ENCODE peak calls at places on chromosome 10, in six cellular contexts. C is H9, Z is IMR-90, F is neuronal stem cell, B is H1, J is trophoblast cell. G is an unnamed sample. For H3K27me3, the result is how much of the 10 kb centered on the place peaks cover.

GRCh38 chr10:126670056-126670743 is at the start of gene C10orf90:
- DNase-seq in J (no peak), F (no peak), Z (no peak), B (no peak), C (no peak), G (no peak)

GRCh38 chr10:29417324-29417723 is 128.5 kb downstream of the LYZL1 start:
- DNase-seq in J (no peak), Z (no peak), C (no peak), F (no peak), B (no peak), G (no peak)

GRCh38 chr10:44993922-44994751 is 6.6 kb upstream of the ZNF22 start:
- DNase-seq in B (no peak), C (no peak), F (no peak), J (peak), Z (peak), G (peak)

GRCh38 chr10:10903620-10904019 is 114.1 kb upstream of the CELF2 start:
- DNase-seq in Z (no peak), C (no peak), J (no peak), B (no peak), F (no peak), G (no peak)

GRCh38 chr10:121245799-121246198 is 352.4 kb downstream of the FGFR2 start:
- DNase-seq in C (no peak), F (no peak), Z (no peak), J (peak), B (no peak), G (no peak)

GRCh38 chr10:110648743-110649651 is 4.9 kb downstream of the RBM20 start:
- DNase-seq in C (no peak), J (no peak), F (no peak), B (no peak), Z (peak), G (peak)

GRCh38 chr10:14543048-14543903 is 212.6 kb upstream of the FRMD4A start:
- DNase-seq in F (no peak), Z (no peak), B (no peak), J (no peak), C (no peak), G (no peak)

GRCh38 chr10:21293518-21294356 is 231.7 kb downstream of the SKIDA1 start:
- DNase-seq in B (no peak), Z (no peak), F (peak), J (no peak), C (no peak), G (no peak)

GRCh38 chr10:132890301-132890700 is 52.1 kb downstream of the CFAP46 start:
- DNase-seq in J (no peak), B (no peak), Z (no peak), F (no peak), C (no peak), G (no peak)

GRCh38 chr10:52900564-52900963 is 128.0 kb upstream of the MBL2 start:
- DNase-seq in B (no peak), C (no peak), J (no peak), Z (no peak), F (no peak), G (no peak)

GRCh38 chr10:46328853-46329689 is 42.3 kb downstream of the ANTXRL start:
- DNase-seq in J (no peak), Z (no peak), B (no peak), C (peak), F (no peak), G (no peak)

GRCh38 chr10:103676058-103676785 is 179.2 kb downstream of the SH3PXD2A start:
- DNase-seq in C (no peak), F (no peak), B (no peak), Z (peak), J (peak), G (no peak)

GRCh38 chr10:25068152-25069058 is 52.0 kb downstream of the THNSL1 start:
- DNase-seq in B (peak), Z (peak), J (peak), C (peak), F (no peak), G (peak)

GRCh38 chr10:124703778-124704427 is 40.3 kb downstream of the FAM53B start:
- DNase-seq in C (no peak), Z (no peak), F (no peak), B (no peak), J (no peak), G (peak)

GRCh38 chr10:10758306-10758705 is 259.4 kb upstream of the CELF2 start:
- DNase-seq in F (no peak), J (no peak), B (no peak), Z (no peak), C (no peak), G (no peak)

GRCh38 chr10:31460242-31460641 is 141.2 kb downstream of the ZEB1 start:
- DNase-seq in J (no peak), B (no peak), F (no peak), C (no peak), Z (no peak), G (no peak)

GRCh38 chr10:132836832-132837540 is 51.0 kb upstream of the NKX6-2 start:
- DNase-seq in J (peak), C (peak), F (peak), Z (peak), B (peak), G (no peak)

GRCh38 chr10:131641231-131641630 is 259.6 kb upstream of the PPP2R2D start:
- DNase-seq in Z (no peak), J (no peak), F (no peak), B (no peak), C (no peak), G (no peak)

GRCh38 chr10:5645375-5645774 is 21.0 kb downstream of the ASB13 start:
- DNase-seq in B (no peak), Z (no peak), C (no peak), F (no peak), J (no peak), G (no peak)

GRCh38 chr10:36172054-36172531 is 530.0 kb upstream of the FZD8 start:
- DNase-seq in Z (peak), J (no peak), B (no peak), C (no peak), F (no peak), G (peak)

GRCh38 chr10:131068760-131069159 is 242.8 kb downstream of the TCERG1L start:
- DNase-seq in B (no peak), C (no peak), Z (no peak), F (no peak), J (no peak), G (no peak)

GRCh38 chr10:78895469-78895868 is 173.3 kb upstream of the ZMIZ1 start:
- DNase-seq in C (peak), Z (no peak), B (no peak), F (no peak), J (no peak), G (no peak)

GRCh38 chr10:101121661-101122045 is 9.4 kb upstream of the TLX1 start:
- DNase-seq in Z (no peak), C (peak), F (no peak), B (no peak), J (no peak), G (no peak)
- H4K91ac ChIP-seq in Z (no peak), C (no peak), F (no peak), B (no peak), J (no peak), G (no peak)

DNA sequence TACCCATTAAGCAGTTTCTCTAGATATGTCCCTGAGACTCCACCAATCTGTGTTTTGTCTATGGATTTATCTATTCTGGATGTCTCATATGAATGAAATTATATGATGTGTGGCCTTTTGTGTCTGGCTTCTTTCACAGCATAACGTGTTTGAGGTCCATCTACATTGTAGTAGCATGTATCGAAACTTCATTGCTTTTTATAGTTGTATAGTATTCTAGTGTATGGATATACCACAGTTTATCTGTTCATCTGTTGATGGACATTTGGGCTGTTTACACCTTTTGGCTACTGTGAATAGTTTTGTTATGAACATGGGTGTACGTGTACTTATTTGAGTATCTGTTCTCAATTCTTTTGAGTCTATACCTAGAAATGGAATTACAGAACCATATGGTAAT is 9.6 kb downstream of the KAT6B start:
- DNase-seq in B (no peak), F (no peak), Z (no peak), J (no peak), C (no peak), G (no peak)
- H3K27me3 ChIP-seq in B (under half), F (under half), Z (under half), J (under half), C (under half), G (under half)

GRCh38 chr10:91046891-91047290 is 126.0 kb upstream of the ANKRD1 start:
- DNase-seq in B (no peak), Z (no peak), J (no peak), F (no peak), C (no peak), G (peak)
- H3K27ac ChIP-seq in B (no peak), Z (no peak), J (no peak), F (no peak), C (no peak), G (no peak)

GRCh38 chr10:63497321-63497720 is 23.9 kb upstream of the REEP3 start:
- DNase-seq in F (no peak), J (no peak), C (no peak), Z (no peak), B (no peak), G (no peak)
- H4K91ac ChIP-seq in F (no peak), J (no peak), C (no peak), Z (no peak), B (no peak), G (no peak)

GRCh38 chr10:97179311-97179710 is 6.4 kb downstream of the SLIT1 start:
- DNase-seq in F (no peak), C (no peak), B (no peak), Z (no peak), J (no peak), G (no peak)
- H3K27me3 ChIP-seq in F (half or more), C (under half), B (under half), Z (half or more), J (under half), G (half or more)